ENCODE peak calls at places on chromosome 15, in four cellular contexts. J is upper lobe of right lung, S is keratinocyte, E is cardiac muscle cell. O is an unnamed sample. For H3K4me1 and H3K27me3, the result is how much of the 10 kb centered on the place peaks cover.

GRCh38 chr15:23532019-23532418 is 33.5 kb upstream of the MKRN3 start:
- DNase-seq in J (no peak), S (no peak), E (no peak), O (no peak)

GRCh38 chr15:75065851-75066509 is 42.6 kb downstream of the PPCDC start:
- DNase-seq in J (peak), S (no peak), E (no peak), O (no peak)

GRCh38 chr15:51917493-51917892 is 54.1 kb downstream of the LEO1 start:
- DNase-seq in J (peak), S (no peak), E (peak), O (peak)

GRCh38 chr15:78243491-78243941 is 9.2 kb upstream of the ACSBG1 start:
- DNase-seq in J (no peak), S (no peak), E (peak), O (peak)

GRCh38 chr15:71691700-71692417 is 118.5 kb upstream of the NR2E3 start:
- DNase-seq in J (no peak), S (no peak), E (no peak), O (peak)

GRCh38 chr15:93235321-93235720 is 146.3 kb upstream of the RGMA start:
- DNase-seq in J (no peak), S (no peak), E (no peak), O (no peak)

GRCh38 chr15:66269326-66270090 is 16.0 kb upstream of the MEGF11 start:
- DNase-seq in J (no peak), S (no peak), E (peak), O (peak)

GRCh38 chr15:76987896-76988860 is 6.7 kb upstream of the PSTPIP1 start:
- DNase-seq in J (peak), S (no peak), E (no peak), O (peak)

GRCh38 chr15:43370975-43371974 is at the start of the genes TUBGCP4 and ZSCAN29:
- DNase-seq in J (peak), S (peak), E (peak), O (peak)

GRCh38 chr15:71705151-71705550 is 105.2 kb upstream of the NR2E3 start:
- DNase-seq in J (no peak), S (no peak), E (no peak), O (no peak)

GRCh38 chr15:60255390-60255789 is 142.4 kb downstream of the ANXA2 start:
- DNase-seq in J (no peak), S (no peak), E (no peak), O (peak)

GRCh38 chr15:91660174-91660649 is 193.3 kb upstream of the SLCO3A1 start:
- DNase-seq in J (no peak), S (no peak), E (no peak), O (no peak)

GRCh38 chr15:47991376-47991775 is 129.4 kb upstream of the SLC24A5 start:
- DNase-seq in J (no peak), S (no peak), E (no peak), O (no peak)

GRCh38 chr15:33846862-33847261 is 121.4 kb upstream of the CHRM5 start:
- DNase-seq in J (no peak), S (no peak), E (no peak), O (no peak)

GRCh38 chr15:101578443-101578894 is 73.7 kb downstream of the TM2D3 start:
- DNase-seq in J (no peak), S (no peak), E (peak), O (peak)

GRCh38 chr15:90667063-90667754 is 49.9 kb upstream of the BLM start:
- DNase-seq in J (peak), S (no peak), E (no peak), O (peak)

GRCh38 chr15:50953302-50953701 is 44.8 kb downstream of the AP4E1 start:
- DNase-seq in J (no peak), S (no peak), E (no peak), O (no peak)

GRCh38 chr15:85540085-85540797 is 159.8 kb downstream of the AKAP13 start:
- DNase-seq in J (no peak), S (no peak), E (no peak), O (no peak)

GRCh38 chr15:76636059-76636458 is 269.1 kb downstream of the SCAPER start:
- DNase-seq in J (no peak), S (no peak), E (no peak), O (no peak)

DNA sequence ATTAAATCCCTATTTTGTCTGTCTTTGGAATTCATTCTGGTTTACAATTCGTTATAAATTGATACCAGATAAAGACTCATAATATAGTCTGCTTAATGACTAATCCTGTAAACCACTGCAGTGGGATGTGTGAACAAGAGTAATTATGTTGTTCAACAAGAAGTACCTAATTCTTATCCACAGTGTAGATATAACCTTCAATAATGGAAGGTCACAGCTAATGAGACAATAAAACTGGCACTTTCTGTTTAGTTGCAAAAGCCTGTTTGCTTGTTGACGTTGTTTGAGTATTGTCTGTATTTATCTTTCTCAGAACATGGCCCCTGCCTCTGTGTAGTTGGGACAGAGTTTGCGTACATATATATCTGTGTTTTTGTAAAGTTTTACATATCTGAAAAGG is 26.7 kb downstream of the PIAS1 start:
- DNase-seq in J (no peak), S (no peak), E (no peak), O (peak)
- H3K4me1 ChIP-seq in J (half or more), S (under half), E (under half), O (under half)

GRCh38 chr15:63481105-63481810 is 23.1 kb upstream of the USP3 start:
- DNase-seq in J (no peak), S (no peak), E (no peak), O (peak)
- H3K4me3 ChIP-seq in J (no peak), S (no peak), E (no peak), O (no peak)

GRCh38 chr15:70573121-70573850 is 190.1 kb downstream of the UACA start:
- DNase-seq in J (no peak), S (no peak), E (no peak), O (no peak)

GRCh38 chr15:70576683-70577082 is 186.7 kb downstream of the UACA start:
- DNase-seq in J (no peak), S (no peak), E (no peak), O (no peak)

GRCh38 chr15:70578196-70578595 is 185.2 kb downstream of the UACA start:
- DNase-seq in J (no peak), S (no peak), E (no peak), O (no peak)

GRCh38 chr15:70576276-70576675 is 187.1 kb downstream of the UACA start:
- DNase-seq in J (no peak), S (no peak), E (no peak), O (no peak)

GRCh38 chr15:70575251-70576227 is 187.8 kb downstream of the UACA start:
- DNase-seq in J (no peak), S (no peak), E (no peak), O (no peak)
- H3K27me3 ChIP-seq in J (under half), S (under half), E (under half), O (under half)

GRCh38 chr15:62824111-62824737 is 218.3 kb upstream of the TPM1 start:
- DNase-seq in J (no peak), S (no peak), E (no peak), O (peak)

GRCh38 chr15:62821384-62822131 is 221.0 kb upstream of the TPM1 start:
- DNase-seq in J (no peak), S (no peak), E (no peak), O (peak)

GRCh38 chr15:62816342-62817059 is 226.0 kb upstream of the TPM1 start:
- DNase-seq in J (no peak), S (no peak), E (peak), O (peak)

GRCh38 chr15:62822228-62822627 is 220.3 kb upstream of the TPM1 start:
- DNase-seq in J (no peak), S (no peak), E (no peak), O (peak)

DNA sequence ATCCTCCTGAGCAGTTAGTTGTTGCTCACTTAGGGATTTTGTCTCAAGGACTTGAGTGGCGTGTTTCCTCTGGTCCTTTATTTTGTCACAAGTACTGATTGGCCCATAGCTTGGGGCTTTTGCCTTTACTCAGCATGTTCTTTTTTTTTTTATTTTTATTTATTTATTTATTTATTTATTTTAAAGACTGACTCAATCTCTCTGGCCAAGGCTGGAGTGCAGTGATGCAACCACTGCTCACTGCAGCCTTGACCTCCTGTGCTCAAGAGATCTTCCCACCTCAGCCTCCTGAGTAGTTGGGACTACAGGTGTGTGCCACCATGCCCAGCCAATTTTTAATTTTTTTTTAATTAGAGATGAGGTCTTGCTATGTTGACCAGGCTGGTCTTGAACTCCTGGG is 223.9 kb upstream of the TPM1 start:
- DNase-seq in J (no peak), S (no peak), E (no peak), O (no peak)
- H3K4me1 ChIP-seq in J (under half), S (under half), E (half or more), O (under half)

GRCh38 chr15:73777741-73778140 is 24.6 kb upstream of the INSYN1 start:
- DNase-seq in J (no peak), S (peak), E (no peak), O (no peak)
- H3K4me3 ChIP-seq in J (no peak), S (no peak), E (no peak), O (no peak)

DNA sequence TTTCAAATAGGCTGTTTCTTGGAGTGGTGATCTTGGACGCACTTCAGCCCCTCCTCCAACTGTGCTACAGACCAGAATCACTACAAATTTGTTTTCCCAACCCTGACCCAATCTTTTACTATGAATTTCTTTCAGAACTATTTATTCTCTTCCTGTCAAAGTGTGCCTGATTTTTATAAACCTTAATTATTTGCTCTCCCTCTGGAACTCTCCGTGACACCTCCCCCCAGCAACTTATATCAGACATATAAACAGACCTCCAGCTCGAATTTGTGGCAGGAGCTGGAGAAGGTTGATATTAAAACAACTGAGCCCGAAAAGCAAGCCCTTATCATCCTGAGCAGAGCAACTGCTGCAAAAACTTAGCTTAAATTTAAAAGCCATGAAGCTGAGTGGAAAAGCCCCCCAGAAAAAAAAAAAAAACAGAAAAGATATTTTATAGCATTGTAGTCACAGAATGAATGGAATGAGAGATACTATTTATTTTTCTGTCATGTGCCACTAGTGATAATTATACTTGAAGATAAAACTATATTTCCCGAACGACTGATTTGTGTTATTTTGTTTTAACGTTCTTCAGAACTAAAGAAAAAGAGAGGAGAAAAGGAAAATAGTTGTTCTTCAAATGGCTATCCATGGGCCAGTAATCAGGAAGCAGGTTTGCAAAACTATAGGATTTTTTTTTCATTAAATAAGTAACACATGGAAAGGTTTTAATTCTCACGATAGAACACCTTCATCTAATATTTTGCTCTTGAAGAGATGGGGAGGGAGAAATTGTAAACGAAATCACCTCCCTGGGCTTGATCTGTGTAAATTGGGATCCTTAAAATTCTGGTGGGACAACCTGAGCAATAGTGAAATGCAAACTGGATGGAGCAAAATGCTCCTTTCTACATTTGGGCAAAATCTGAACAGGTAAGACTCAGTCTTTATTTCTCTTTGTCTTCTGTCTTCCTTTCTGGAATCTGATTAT is 80.8 kb downstream of the NR2F2 start:
- DNase-seq in J (no peak), S (no peak), E (no peak), O (no peak)
- H3K27me3 ChIP-seq in J (half or more), S (half or more), E (half or more), O (half or more)

GRCh38 chr15:98740295-98740694 is 92.0 kb downstream of the IGF1R start:
- DNase-seq in J (no peak), S (no peak), E (no peak), O (no peak)

GRCh38 chr15:98743177-98743576 is 94.8 kb downstream of the IGF1R start:
- DNase-seq in J (no peak), S (no peak), E (no peak), O (no peak)

GRCh38 chr15:98737721-98738120 is 89.4 kb downstream of the IGF1R start:
- DNase-seq in J (no peak), S (no peak), E (peak), O (no peak)

GRCh38 chr15:98738689-98739411 is 90.5 kb downstream of the IGF1R start:
- DNase-seq in J (no peak), S (no peak), E (no peak), O (no peak)

DNA sequence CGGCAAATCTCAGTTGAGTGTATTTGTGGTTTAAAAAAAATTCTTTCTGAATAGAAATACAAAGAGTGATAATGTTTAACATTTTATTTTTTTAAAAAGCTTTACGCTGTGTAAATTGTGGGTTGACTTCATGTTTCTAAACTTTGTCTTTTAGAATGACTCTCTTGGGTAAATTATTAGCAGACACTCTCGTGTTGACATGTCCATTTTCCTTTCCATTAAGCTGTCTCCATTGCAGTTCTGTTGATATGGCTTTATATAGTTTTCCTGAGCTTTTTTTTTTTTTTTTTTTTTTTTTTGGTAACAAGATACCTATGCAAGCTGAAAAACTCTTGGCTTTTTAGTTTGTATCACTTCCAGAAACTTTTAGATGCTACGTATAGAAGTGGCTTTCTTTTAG is 92.6 kb downstream of the IGF1R start:
- DNase-seq in J (no peak), S (no peak), E (no peak), O (no peak)
- H3K4me1 ChIP-seq in J (under half), S (under half), E (under half), O (under half)

GRCh38 chr15:79898369-79898768 is 1.6 kb upstream of the MTHFS start:
- DNase-seq in J (no peak), S (no peak), E (no peak), O (no peak)
- H3K4me3 ChIP-seq in J (no peak), S (no peak), E (no peak), O (no peak)

GRCh38 chr15:96329403-96329981 is 1.0 kb upstream of the NR2F2 start:
- DNase-seq in J (no peak), S (no peak), E (no peak), O (no peak)

GRCh38 chr15:96328101-96328958 is 2.2 kb upstream of the NR2F2 start:
- DNase-seq in J (no peak), S (no peak), E (no peak), O (no peak)

GRCh38 chr15:96325579-96326331 is 4.7 kb upstream of the NR2F2 start:
- DNase-seq in J (no peak), S (no peak), E (no peak), O (no peak)

GRCh38 chr15:96326551-96327154 is 3.8 kb upstream of the NR2F2 start:
- DNase-seq in J (peak), S (no peak), E (peak), O (no peak)

GRCh38 chr15:96327155-96327741 is 3.3 kb upstream of the NR2F2 start:
- DNase-seq in J (no peak), S (no peak), E (peak), O (peak)
- H3K27me3 ChIP-seq in J (under half), S (under half), E (half or more), O (under half)